ENCODE peak calls at places on chromosomes 12 and 14, in six cellular contexts. P, S, Q, F, B and N are unnamed samples.
A peak's percentile ranks its signal among the peaks of the same experiment; 100 is the strongest.

GRCh38 chr14:54108481-54109471 is 152.2 kb upstream of the BMP4 start:
- DNase-seq in Q (no peak), P (peak; percentile 82), F (no peak), S (peak; percentile 85), B (no peak), N (no peak)

GRCh38 chr12:67018105-67018504 is 251.1 kb upstream of the CAND1 start:
- DNase-seq in Q (no peak), F (no peak), S (no peak), P (no peak), B (peak; percentile 13), N (peak; percentile 80)

GRCh38 chr14:50775357-50775756 is 55.6 kb downstream of the NIN start:
- DNase-seq in P (peak; percentile 93), F (peak; percentile 12), Q (no peak), S (peak; percentile 80), B (no peak), N (no peak)

GRCh38 chr14:71539660-71540285 is 392.5 kb upstream of the RGS6 start:
- DNase-seq in F (no peak), B (no peak), Q (no peak), S (no peak), P (no peak), N (no peak)

GRCh38 chr14:69204753-69205152 is 13.5 kb downstream of the EXD2 start:
- DNase-seq in P (no peak), S (no peak), B (no peak), F (no peak), Q (no peak), N (no peak)

GRCh38 chr12:64767495-64767894 is 8.3 kb upstream of the GNS start:
- DNase-seq in P (no peak), B (no peak), S (no peak), Q (no peak), F (peak; percentile 44), N (no peak)

GRCh38 chr12:49683604-49684309 is 23.4 kb downstream of the FMNL3 start:
- DNase-seq in Q (no peak), B (no peak), S (no peak), F (no peak), P (no peak), N (no peak)

GRCh38 chr12:124651508-124652273 is 84.3 kb upstream of the NCOR2 start:
- DNase-seq in S (peak; percentile 47), P (no peak), Q (no peak), B (no peak), F (no peak), N (no peak)

GRCh38 chr12:41981758-41982157 is 162.9 kb downstream of the GXYLT1 start:
- DNase-seq in Q (no peak), B (no peak), P (peak; percentile 10), S (no peak), F (no peak), N (no peak)

GRCh38 chr14:104676694-104677505 is 12.5 kb upstream of the INF2 start:
- DNase-seq in F (no peak), P (no peak), S (peak; percentile 68), B (no peak), Q (no peak), N (no peak)

GRCh38 chr14:59728294-59728693 is 142.3 kb downstream of the RTN1 start:
- DNase-seq in B (no peak), P (no peak), S (no peak), F (no peak), Q (no peak), N (no peak)

GRCh38 chr12:49784756-49785409 is 43.3 kb downstream of the NCKAP5L start:
- DNase-seq in Q (no peak), F (no peak), B (no peak), S (peak; percentile 71), P (peak; percentile 67), N (no peak)

GRCh38 chr14:106080922-106081321 is 554.5 kb downstream of the TMEM121 start:
- DNase-seq in S (no peak), B (no peak), F (no peak), Q (no peak), P (no peak), N (no peak)

GRCh38 chr12:59396519-59396918 is 199.3 kb upstream of the SLC16A7 start:
- DNase-seq in Q (no peak), P (no peak), S (no peak), F (no peak), B (no peak), N (no peak)

GRCh38 chr12:80195143-80195726 is 95.9 kb downstream of the OTOGL start:
- DNase-seq in Q (peak; percentile 26), P (peak; percentile 86), S (peak; percentile 67), F (peak; percentile 8), B (no peak), N (peak; percentile 46)

GRCh38 chr12:127280393-127281275 is 986.3 kb upstream of the TMEM132C start:
- DNase-seq in F (no peak), P (no peak), S (peak; percentile 3), B (peak; percentile 49), Q (peak; percentile 64), N (peak; percentile 90)

GRCh38 chr14:74038015-74038859 is 19.1 kb downstream of the BBOF1 start:
- DNase-seq in B (no peak), Q (peak; percentile 31), P (peak; percentile 64), S (peak; percentile 69), F (peak; percentile 34), N (no peak)

GRCh38 chr12:16542586-16542985 is 63.4 kb downstream of the LMO3 start:
- DNase-seq in F (no peak), P (no peak), S (no peak), Q (no peak), B (no peak), N (no peak)

GRCh38 chr12:58629376-58629775 is 290.9 kb downstream of the LRIG3 start:
- DNase-seq in B (no peak), S (peak; percentile 3), Q (no peak), F (no peak), P (peak; percentile 54), N (no peak)

GRCh38 chr12:23029185-23029584 is 404.2 kb downstream of the ETNK1 start:
- DNase-seq in F (no peak), P (no peak), Q (no peak), S (no peak), B (no peak), N (no peak)

GRCh38 chr12:23025372-23026021 is 400.5 kb downstream of the ETNK1 start:
- DNase-seq in F (no peak), B (no peak), P (no peak), S (no peak), Q (no peak), N (no peak)

DNA sequence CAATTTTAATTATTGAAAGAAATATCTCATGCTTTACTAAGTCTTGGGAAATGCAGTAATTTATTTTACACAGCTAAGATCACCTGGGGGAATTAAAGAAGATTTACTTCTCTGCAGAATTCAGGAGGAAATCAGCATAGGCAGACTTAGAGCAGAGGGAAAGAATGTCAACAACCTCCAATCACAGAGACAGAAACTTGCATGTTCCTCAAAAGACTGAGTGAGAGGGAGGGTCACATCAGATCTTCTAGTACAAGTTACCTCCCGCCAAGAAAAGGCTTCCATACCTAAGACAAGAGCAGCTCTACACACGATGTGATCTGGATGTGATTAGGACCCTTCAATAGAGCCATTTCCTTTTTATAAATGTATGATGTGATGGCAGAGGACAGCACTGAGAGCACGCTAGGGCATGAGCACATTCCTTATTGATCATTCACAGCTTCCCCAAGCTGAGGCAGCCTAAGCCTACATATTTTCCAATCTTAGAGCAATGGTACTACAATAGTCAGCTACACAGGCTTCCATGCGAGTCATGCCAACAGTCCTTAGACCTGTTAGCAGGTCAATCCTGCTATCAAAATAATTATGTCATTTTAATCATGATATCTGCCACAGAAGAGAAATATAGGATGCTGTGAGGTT is 403.3 kb downstream of the ETNK1 start:
- DNase-seq in P (peak; percentile 12), B (no peak), S (no peak), Q (no peak), F (no peak), N (no peak)
- H3K4ac ChIP-seq in P (no peak overlapping the region), B (no peak overlapping the region), S (no peak overlapping the region), Q (no peak overlapping the region), F (no peak overlapping the region), N (no peak overlapping the region)

GRCh38 chr12:112524676-112525425 is 106.1 kb downstream of the PTPN11 start:
- DNase-seq in P (peak; percentile 29), Q (no peak), S (peak; percentile 11), B (no peak), F (peak; percentile 85), N (peak; percentile 51)

GRCh38 chr12:112524269-112524668 is 105.5 kb downstream of the PTPN11 start:
- DNase-seq in Q (no peak), B (no peak), S (no peak), F (no peak), P (no peak), N (no peak)

GRCh38 chr12:112527082-112527481 is 108.3 kb downstream of the PTPN11 start:
- DNase-seq in F (no peak), Q (no peak), P (no peak), S (no peak), B (no peak), N (no peak)

GRCh38 chr12:112523856-112524255 is 105.1 kb downstream of the PTPN11 start:
- DNase-seq in B (no peak), S (no peak), F (no peak), P (no peak), Q (no peak), N (no peak)

GRCh38 chr12:112525426-112525809 is 106.7 kb downstream of the PTPN11 start:
- DNase-seq in F (no peak), P (no peak), S (no peak), B (no peak), Q (no peak), N (no peak)
- H4K91ac ChIP-seq in F (no peak overlapping the region), P (no peak overlapping the region), S (no peak overlapping the region), B (no peak overlapping the region), Q (no peak overlapping the region), N (no peak overlapping the region)

GRCh38 chr12:10722905-10723866 is at the start of gene YBX3:
- DNase-seq in S (peak; percentile 86), F (peak; percentile 71), P (peak; percentile 75), Q (peak; percentile 76), B (no peak), N (peak; percentile 82)
- H3K4ac ChIP-seq in S (no peak within 1 kb of the TSS), F (peak within 1 kb of the TSS; percentile 31), P (peak within 1 kb of the TSS; percentile 80), Q (no peak within 1 kb of the TSS), B (no peak within 1 kb of the TSS), N (no peak within 1 kb of the TSS)

GRCh38 chr12:69789351-69789750 is 35.7 kb upstream of the MYRFL start:
- DNase-seq in B (no peak), Q (no peak), F (no peak), S (no peak), P (no peak), N (no peak)

GRCh38 chr12:69792533-69792932 is 32.5 kb upstream of the MYRFL start:
- DNase-seq in P (no peak), Q (no peak), S (no peak), F (no peak), B (no peak), N (no peak)
- H4K91ac ChIP-seq in P (no peak overlapping the region), Q (no peak overlapping the region), S (no peak overlapping the region), F (no peak overlapping the region), B (no peak overlapping the region), N (no peak overlapping the region)

GRCh38 chr12:85641796-85642195 is 194.4 kb downstream of the RASSF9 start:
- DNase-seq in F (no peak), B (no peak), Q (no peak), S (no peak), P (peak; percentile 28), N (no peak)
- H3K4ac ChIP-seq in F (no peak overlapping the region), B (no peak overlapping the region), Q (no peak overlapping the region), S (no peak overlapping the region), P (no peak overlapping the region), N (no peak overlapping the region)

DNA sequence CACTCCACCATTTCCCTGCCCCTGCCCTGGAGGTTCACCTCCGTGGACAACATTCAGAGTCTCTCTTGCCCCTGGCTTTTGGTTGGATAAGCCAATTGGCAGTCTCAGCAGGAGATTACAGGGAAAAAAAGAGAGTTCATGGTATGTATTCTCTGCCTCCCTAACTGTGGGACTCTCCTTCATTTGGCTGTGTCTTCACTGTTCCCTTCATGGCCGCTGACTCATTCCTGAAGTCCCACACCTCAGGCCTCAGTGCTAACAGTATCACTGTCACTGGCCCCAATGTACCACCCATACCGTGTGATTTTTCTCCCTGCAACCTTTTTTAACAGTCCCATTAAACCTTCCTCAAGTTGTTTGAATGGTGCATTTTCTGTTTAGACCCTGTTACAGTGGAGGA is 184.9 kb downstream of the PIK3C2G start:
- DNase-seq in Q (no peak), S (no peak), F (no peak), B (no peak), P (no peak), N (no peak)
- H4K91ac ChIP-seq in Q (no peak overlapping the region), S (no peak overlapping the region), F (no peak overlapping the region), B (no peak overlapping the region), P (no peak overlapping the region), N (no peak overlapping the region)